ENCODE peak calls at places on chromosome 2, in five cellular contexts. K, M, Z, L and J are unnamed samples.

GRCh38 chr2:144508162-144508765 is 11.7 kb downstream of the ZEB2 start:
- DNase-seq in L (no peak), M (no peak), Z (no peak), K (no peak), J (no peak)

GRCh38 chr2:161085041-161085598 is 75.1 kb upstream of the TANK start:
- DNase-seq in L (no peak), Z (no peak), M (no peak), K (no peak), J (no peak)

GRCh38 chr2:101837354-101837753 is 139.8 kb downstream of the MAP4K4 start:
- DNase-seq in K (no peak), L (no peak), M (no peak), Z (no peak), J (no peak)

GRCh38 chr2:26768759-26769500 is 4.8 kb downstream of the SLC35F6 start:
- DNase-seq in Z (peak; percentile 82), K (peak; percentile 75), M (no peak), L (no peak), J (no peak)

GRCh38 chr2:30481323-30481800 is 34.3 kb downstream of the LCLAT1 start:
- DNase-seq in M (no peak), K (no peak), L (no peak), Z (no peak), J (no peak)

GRCh38 chr2:187569042-187569441 is 14.8 kb upstream of the TFPI start:
- DNase-seq in M (no peak), K (no peak), L (no peak), Z (no peak), J (no peak)

GRCh38 chr2:60438653-60439052 is 114.8 kb downstream of the BCL11A start:
- DNase-seq in M (no peak), Z (no peak), L (no peak), K (no peak), J (no peak)

GRCh38 chr2:217033191-217033590 is 173.3 kb upstream of the TNP1 start:
- DNase-seq in Z (no peak), K (no peak), L (no peak), M (no peak), J (no peak)

GRCh38 chr2:47069628-47070154 is 85.4 kb downstream of the STPG4 start:
- DNase-seq in M (no peak), Z (peak; percentile 82), K (no peak), L (peak; percentile 84), J (peak; percentile 49)

GRCh38 chr2:229725716-229726346 is 11.5 kb upstream of the DNER start:
- DNase-seq in M (no peak), Z (peak; percentile 33), K (no peak), L (no peak), J (no peak)

GRCh38 chr2:133986076-133986837 is 267.6 kb upstream of the MGAT5 start:
- DNase-seq in M (no peak), K (no peak), Z (no peak), L (no peak), J (no peak)

GRCh38 chr2:124663293-124663997 is 638.4 kb downstream of the CNTNAP5 start:
- DNase-seq in K (no peak), M (no peak), L (no peak), Z (no peak), J (no peak)

DNA sequence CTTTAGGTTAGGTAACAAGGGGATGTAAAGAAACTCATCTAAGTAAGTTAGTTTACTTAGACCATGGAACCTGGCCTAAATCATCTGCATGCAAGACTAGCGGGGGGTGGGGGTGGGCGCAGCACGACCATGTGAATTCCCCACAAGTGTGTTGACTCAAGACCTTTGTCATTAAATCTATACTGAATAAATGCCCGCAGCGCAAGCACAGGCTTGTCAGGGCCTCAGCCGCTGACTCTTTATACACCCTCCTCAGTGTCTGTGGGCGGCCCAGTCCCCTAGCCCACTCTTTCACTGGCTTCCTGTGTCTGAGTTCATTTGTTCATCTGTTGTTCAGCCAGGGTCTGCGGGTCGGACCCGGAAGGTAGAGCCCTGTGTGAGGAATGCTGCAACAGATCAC is 17.8 kb downstream of the MAP3K2 start:
- DNase-seq in L (no peak), K (no peak), M (no peak), Z (no peak), J (no peak)
- H3K27me3 ChIP-seq in L (no peaks in the 10 kb centered on the region), K (no peaks in the 10 kb centered on the region), M (no peaks in the 10 kb centered on the region), Z (no peaks in the 10 kb centered on the region), J (no peaks in the 10 kb centered on the region)

GRCh38 chr2:20641123-20641985 is 9.5 kb downstream of the HS1BP3 start:
- DNase-seq in M (no peak), K (no peak), L (no peak), Z (no peak), J (no peak)
- TF ChIP-seq POLR2AphosphoS5 in M (no peak), K (no peak), L (no peak), Z (no peak), J (no peak)

DNA sequence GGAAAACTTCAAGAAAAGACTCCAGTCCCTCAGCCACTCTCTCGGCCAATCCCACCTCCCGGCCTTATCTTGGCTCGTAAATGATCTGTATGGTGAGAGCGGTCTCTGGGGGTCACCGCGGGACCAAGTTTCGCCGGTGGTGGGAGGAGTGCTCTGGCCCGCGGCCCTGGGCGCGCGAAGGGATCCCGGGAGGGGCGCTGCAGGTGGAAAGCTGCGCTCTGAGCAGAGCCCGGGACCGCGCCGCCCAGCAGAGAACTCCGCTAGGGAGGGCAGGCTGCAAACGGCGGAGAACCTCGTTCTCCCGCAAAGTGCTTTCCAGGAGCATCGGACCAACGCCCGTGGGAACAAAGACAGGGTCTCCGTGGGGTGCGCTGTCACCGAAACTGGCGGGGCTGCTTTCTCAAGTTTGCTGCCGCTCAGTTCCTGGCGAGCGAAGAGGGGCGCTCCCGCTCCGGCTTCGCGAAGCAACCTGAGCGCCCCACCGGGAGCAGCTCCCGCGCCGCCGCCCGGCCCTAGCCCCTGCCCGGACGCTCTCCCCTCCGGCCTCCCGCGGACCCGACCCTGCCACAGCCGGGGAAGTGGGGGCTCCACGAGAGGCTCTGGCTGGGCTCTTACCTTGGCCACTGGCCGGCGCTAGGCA is 508 bp downstream of the LRP2 start:
- DNase-seq in L (no peak), K (peak; percentile 22), M (no peak), Z (no peak), J (peak; percentile 60)
- TF ChIP-seq ZBTB33 in L (no peak), K (no peak), M (no peak), Z (no peak), J (no peak)

GRCh38 chr2:177733322-177733855 is 339.2 kb downstream of the PDE11A start:
- DNase-seq in K (no peak), Z (no peak), M (no peak), L (no peak), J (no peak)

GRCh38 chr2:177728920-177729319 is 336.3 kb downstream of the AGPS start:
- DNase-seq in M (no peak), L (no peak), Z (no peak), K (no peak), J (no peak)

GRCh38 chr2:177730363-177730762 is 337.8 kb downstream of the AGPS start:
- DNase-seq in K (no peak), Z (no peak), M (no peak), L (no peak), J (no peak)

GRCh38 chr2:177731384-177731783 is 338.8 kb downstream of the AGPS start:
- DNase-seq in Z (no peak), L (no peak), M (no peak), K (no peak), J (no peak)

GRCh38 chr2:177730792-177731191 is 338.2 kb downstream of the AGPS start:
- DNase-seq in K (no peak), Z (no peak), L (no peak), M (no peak), J (no peak)
- H3K27me3 ChIP-seq in K (no peaks in the 10 kb centered on the region), Z (no peaks in the 10 kb centered on the region), L (no peaks in the 10 kb centered on the region), M (no peaks in the 10 kb centered on the region), J (no peaks in the 10 kb centered on the region)